ENCODE peak calls at places on chromosomes 4 and X, in seven cellular contexts. I is NCI-H2171, H is HCT116, W is hypothalamus, F is A549, C is neural crest cell, P is sciatic nerve. U is an unnamed sample.

GRCh38 chrX:4320436-4320947 is 607.0 kb upstream of the PRKX start:
- DNase-seq in I (no peak), H (no peak), W (no peak), F (no peak), C (no peak), P (no peak), U (no peak)

GRCh38 chr4:81806485-81806884 is 334.8 kb upstream of the RASGEF1B start:
- DNase-seq in I (no peak), H (no peak), W (no peak), F (no peak), C (no peak), P (no peak), U (no peak)

GRCh38 chrX:101051153-101051548 is 760 bp downstream of the TRMT2B start:
- DNase-seq in I (no peak), H (no peak), W (no peak), F (no peak), C (no peak), P (no peak), U (no peak)

GRCh38 chr4:53713296-53713695 is 122.0 kb upstream of the LNX1 start:
- DNase-seq in I (no peak), H (no peak), W (no peak), F (no peak), C (no peak), P (no peak), U (no peak)

GRCh38 chr4:169128902-169129301 is 118.8 kb upstream of the CBR4 start:
- DNase-seq in I (no peak), H (no peak), W (no peak), F (no peak), C (no peak), P (no peak), U (no peak)

GRCh38 chrX:69323786-69324720 is 158.8 kb upstream of the PJA1 start:
- DNase-seq in I (no peak), H (no peak), W (no peak), F (no peak), C (no peak), P (no peak), U (no peak)

GRCh38 chr4:153683763-153684181 is 308 bp upstream of the TLR2 start:
- DNase-seq in I (no peak), H (no peak), W (peak; percentile 8), F (no peak), C (peak; percentile 21), P (no peak), U (no peak)

GRCh38 chr4:145451895-145452294 is 29.8 kb upstream of the SMAD1 start:
- DNase-seq in I (no peak), H (no peak), W (no peak), F (no peak), C (no peak), P (no peak), U (no peak)

GRCh38 chrX:23513121-23513520 is 154.2 kb upstream of the PRDX4 start:
- DNase-seq in I (no peak), H (no peak), W (no peak), F (no peak), C (no peak), P (no peak), U (no peak)

GRCh38 chr4:17336524-17336941 is 175.4 kb downstream of the QDPR start:
- DNase-seq in I (no peak), H (peak; percentile 78), W (no peak), F (no peak), C (no peak), P (no peak), U (no peak)

GRCh38 chrX:11564546-11564945 is 101.2 kb downstream of the ARHGAP6 start:
- DNase-seq in I (no peak), H (no peak), W (no peak), F (no peak), C (no peak), P (no peak), U (no peak)

GRCh38 chr4:40669504-40669903 is 39.8 kb upstream of the RBM47 start:
- DNase-seq in I (no peak), H (no peak), W (no peak), F (no peak), C (no peak), P (no peak), U (no peak)

GRCh38 chrX:30613736-30614135 is 36.2 kb upstream of the TASL start:
- DNase-seq in I (no peak), H (no peak), W (no peak), F (no peak), C (no peak), P (no peak), U (no peak)

GRCh38 chr4:67713531-67714247 is 12.7 kb upstream of the UBA6 start:
- DNase-seq in I (no peak), H (no peak), W (no peak), F (peak; percentile 45), C (no peak), P (no peak), U (no peak)

GRCh38 chr4:130479020-130479419 is 1383.1 kb downstream of the C4orf33 start:
- DNase-seq in I (no peak), H (no peak), W (no peak), F (no peak), C (no peak), P (no peak), U (no peak)